ENCODE peak calls at places on chromosomes 5 and 9, in four cellular contexts. Z is CD4-positive, alpha-beta T cell; K is IMR-90; M is esophagus muscularis mucosa. I is an unnamed sample.

GRCh38 chr5:175889910-175890684 is 18.7 kb downstream of the CPLX2 start:
- DNase-seq in Z (no peak), K (peak), M (no peak), I (no peak)

GRCh38 chr5:169165052-169165451 is 135.9 kb downstream of the SLIT3 start:
- DNase-seq in M (no peak), K (no peak), Z (no peak), I (no peak)

GRCh38 chr9:119044801-119045200 is 324.4 kb downstream of the BRINP1 start:
- DNase-seq in Z (no peak), K (no peak), M (no peak), I (no peak)

GRCh38 chr9:31005086-31005665 is 1379.3 kb upstream of the ACO1 start:
- DNase-seq in Z (no peak), M (no peak), K (no peak), I (no peak)

GRCh38 chr5:179416114-179416730 is 71.0 kb upstream of the ADAMTS2 start:
- DNase-seq in Z (no peak), K (no peak), M (peak), I (no peak)

GRCh38 chr9:136582977-136583735 is 37.3 kb upstream of the NOTCH1 start:
- DNase-seq in M (no peak), K (no peak), Z (no peak), I (peak)

GRCh38 chr9:35661756-35662350 is 3.1 kb downstream of the ARHGEF39 start:
- DNase-seq in Z (peak), M (no peak), K (no peak), I (no peak)

GRCh38 chr5:57324888-57325287 is 151.0 kb downstream of the GPBP1 start:
- DNase-seq in M (no peak), K (no peak), Z (no peak), I (no peak)

GRCh38 chr5:140342287-140342686 is 4.1 kb downstream of the HBEGF start:
- DNase-seq in Z (peak), K (no peak), M (no peak), I (no peak)

GRCh38 chr9:104911029-104911607 is 16.8 kb downstream of the ABCA1 start:
- DNase-seq in K (peak), Z (no peak), M (no peak), I (no peak)

GRCh38 chr5:80741015-80741414 is 86.2 kb upstream of the DHFR start:
- DNase-seq in M (no peak), K (no peak), Z (no peak), I (no peak)

GRCh38 chr5:87733918-87734317 is 321.2 kb upstream of the CCNH start:
- DNase-seq in M (no peak), K (no peak), Z (no peak), I (no peak)

GRCh38 chr9:91907387-91908292 is 42.4 kb downstream of the ROR2 start:
- DNase-seq in Z (no peak), M (no peak), K (peak), I (no peak)

GRCh38 chr5:82386576-82386975 is 108.4 kb upstream of the RPS23 start:
- DNase-seq in K (no peak), Z (no peak), M (no peak), I (no peak)

GRCh38 chr9:27712826-27713225 is 139.5 kb upstream of the C9orf72 start:
- DNase-seq in Z (no peak), M (no peak), K (no peak), I (no peak)

GRCh38 chr9:134040176-134040565 is 14.9 kb downstream of the BRD3OS start:
- DNase-seq in Z (no peak), K (no peak), M (no peak), I (no peak)

GRCh38 chr5:15008476-15008875 is 136.9 kb upstream of the ANKH start:
- DNase-seq in M (peak), K (peak), Z (no peak), I (no peak)

GRCh38 chr9:70873506-70873905 is 247.9 kb downstream of the TRPM3 start:
- DNase-seq in K (no peak), M (no peak), Z (no peak), I (no peak)

GRCh38 chr9:18184034-18184800 is 289.7 kb upstream of the ADAMTSL1 start:
- DNase-seq in Z (no peak), M (no peak), K (no peak), I (no peak)

GRCh38 chr5:87120518-87121314 is 147.0 kb upstream of the RASA1 start:
- DNase-seq in K (peak), M (no peak), Z (no peak), I (no peak)

GRCh38 chr9:71765693-71766092 is 2.6 kb downstream of the CEMIP2 start:
- DNase-seq in Z (no peak), K (peak), M (peak), I (no peak)

GRCh38 chr5:173626501-173626812 is 10.0 kb upstream of the BOD1 start:
- DNase-seq in M (no peak), Z (no peak), K (no peak), I (peak)

GRCh38 chr9:131668439-131669233 is 71.2 kb downstream of the RAPGEF1 start:
- DNase-seq in M (no peak), K (peak), Z (peak), I (no peak)

GRCh38 chr5:173472164-173472563 is 143.9 kb upstream of the STC2 start:
- DNase-seq in Z (no peak), K (peak), M (peak), I (peak)

GRCh38 chr5:1545798-1546355 is 22.1 kb upstream of the LPCAT1 start:
- DNase-seq in K (no peak), Z (no peak), M (no peak), I (no peak)

GRCh38 chr5:28473531-28474107 is 1435.2 kb upstream of the CDH9 start:
- DNase-seq in M (no peak), Z (no peak), K (no peak), I (no peak)

GRCh38 chr5:154077692-154078091 is 38.9 kb downstream of the MFAP3 start:
- DNase-seq in K (peak), Z (no peak), M (no peak), I (no peak)

GRCh38 chr5:114101153-114101552 is 260.7 kb upstream of the KCNN2 start:
- DNase-seq in Z (no peak), K (peak), M (no peak), I (no peak)

GRCh38 chr5:128535225-128535624 is 2.8 kb downstream of the FBN2 start:
- DNase-seq in M (no peak), K (no peak), Z (no peak), I (no peak)

GRCh38 chr5:4208996-4209395 is 613.4 kb downstream of the IRX1 start:
- DNase-seq in M (no peak), Z (no peak), K (no peak), I (no peak)

GRCh38 chr5:91146905-91147600 is 236.1 kb downstream of the ARRDC3 start:
- DNase-seq in Z (no peak), K (no peak), M (no peak), I (no peak)

GRCh38 chr5:76709762-76710161 is 6.2 kb upstream of the F2R start:
- DNase-seq in M (no peak), Z (no peak), K (peak), I (no peak)

GRCh38 chr5:159448-160172 is 31.7 kb upstream of the LRRC14B start:
- DNase-seq in Z (no peak), M (no peak), K (peak), I (no peak)

GRCh38 chr9:95930314-95930713 is 54.8 kb downstream of the ERCC6L2 start:
- DNase-seq in M (no peak), Z (no peak), K (no peak), I (no peak)

GRCh38 chr5:133423618-133424282 is 188.6 kb downstream of the FSTL4 start:
- DNase-seq in M (peak), Z (peak), K (peak), I (no peak)

GRCh38 chr9:81455826-81456225 is 233.5 kb downstream of the TLE1 start:
- DNase-seq in K (no peak), Z (no peak), M (no peak), I (no peak)

GRCh38 chr9:120723547-120723946 is 9.3 kb upstream of the MEGF9 start:
- DNase-seq in K (peak), M (peak), Z (no peak), I (no peak)

GRCh38 chr5:65774346-65774745 is 52.3 kb downstream of the NLN start:
- DNase-seq in K (peak), M (no peak), Z (no peak), I (no peak)

GRCh38 chr5:1239514-1240251 is 14.5 kb downstream of the SLC6A18 start:
- DNase-seq in K (no peak), Z (no peak), M (no peak), I (no peak)

GRCh38 chr9:108291586-108291932 is 564.2 kb downstream of the ACTL7B start:
- DNase-seq in Z (no peak), K (no peak), M (no peak), I (no peak)

GRCh38 chr9:108300296-108301287 is 555.2 kb downstream of the ACTL7B start:
- DNase-seq in K (no peak), Z (no peak), M (peak), I (no peak)

GRCh38 chr9:108297025-108297424 is 558.8 kb downstream of the ACTL7B start:
- DNase-seq in K (peak), Z (no peak), M (peak), I (no peak)

GRCh38 chr9:108290839-108291585 is 564.8 kb downstream of the ACTL7B start:
- DNase-seq in Z (no peak), K (no peak), M (no peak), I (no peak)

GRCh38 chr9:108296056-108296455 is 559.7 kb downstream of the ACTL7B start:
- DNase-seq in Z (no peak), M (no peak), K (peak), I (no peak)
- H3K27ac ChIP-seq in Z (no peak), M (no peak), K (no peak), I (no peak)

GRCh38 chr5:92941806-92942205 is 639.2 kb downstream of the NR2F1-AS1 start:
- DNase-seq in M (no peak), Z (no peak), K (no peak), I (no peak)
- H3K27ac ChIP-seq in M (no peak), Z (no peak), K (no peak), I (no peak)

DNA sequence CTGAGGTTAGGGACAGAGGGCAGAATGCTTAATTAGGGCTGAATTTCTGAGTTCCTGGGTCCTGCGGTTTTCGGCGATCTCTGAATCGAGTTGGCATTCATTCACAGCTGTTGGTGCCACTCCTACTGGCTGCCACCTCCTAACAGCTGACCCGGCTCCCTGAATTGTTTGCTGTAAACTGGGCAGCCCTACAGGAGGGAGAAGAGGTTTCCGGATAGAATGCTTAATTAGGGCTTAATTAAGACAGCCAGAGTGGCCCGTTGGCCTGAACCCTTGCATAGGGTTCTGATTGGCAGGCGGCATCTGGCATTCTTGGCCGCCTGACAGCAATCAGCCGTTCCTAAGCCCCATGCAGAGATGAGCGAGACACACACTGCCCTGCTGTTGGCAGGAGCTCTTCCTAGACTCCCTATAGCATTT is 25.7 kb downstream of the FRMPD1 start:
- DNase-seq in K (no peak), M (no peak), Z (no peak), I (no peak)
- H3K27ac ChIP-seq in K (no peak), M (no peak), Z (no peak), I (peak)

GRCh38 chr5:115736004-115736689 is 80.3 kb downstream of the CDO1 start:
- DNase-seq in Z (no peak), K (no peak), M (no peak), I (no peak)

GRCh38 chr5:115738807-115739206 is 77.7 kb downstream of the CDO1 start:
- DNase-seq in M (no peak), K (no peak), Z (no peak), I (no peak)

GRCh38 chr5:115737452-115737851 is 79.0 kb downstream of the CDO1 start:
- DNase-seq in K (no peak), M (no peak), Z (no peak), I (no peak)

GRCh38 chr5:115735108-115735998 is 81.1 kb downstream of the CDO1 start:
- DNase-seq in M (no peak), K (no peak), Z (no peak), I (no peak)

GRCh38 chr5:115736690-115737005 is 79.8 kb downstream of the CDO1 start:
- DNase-seq in Z (no peak), M (no peak), K (no peak), I (no peak)
- H3K27ac ChIP-seq in Z (no peak), M (no peak), K (no peak), I (peak)

GRCh38 chr5:172364773-172365172 is 81.2 kb upstream of the UBTD2 start:
- DNase-seq in M (no peak), Z (no peak), K (no peak), I (no peak)
- H3K27ac ChIP-seq in M (no peak), Z (no peak), K (no peak), I (no peak)

GRCh38 chr5:132365213-132365612 is 4.3 kb upstream of the SLC22A5 start:
- DNase-seq in K (peak), Z (no peak), M (no peak), I (no peak)

GRCh38 chr5:132364319-132364718 is 5.2 kb upstream of the SLC22A5 start:
- DNase-seq in Z (no peak), M (no peak), K (peak), I (no peak)

GRCh38 chr5:132362086-132362485 is 7.4 kb upstream of the SLC22A5 start:
- DNase-seq in K (no peak), Z (no peak), M (no peak), I (no peak)

GRCh38 chr5:132358760-132359159 is 10.8 kb upstream of the SLC22A5 start:
- DNase-seq in K (no peak), Z (no peak), M (no peak), I (no peak)

DNA sequence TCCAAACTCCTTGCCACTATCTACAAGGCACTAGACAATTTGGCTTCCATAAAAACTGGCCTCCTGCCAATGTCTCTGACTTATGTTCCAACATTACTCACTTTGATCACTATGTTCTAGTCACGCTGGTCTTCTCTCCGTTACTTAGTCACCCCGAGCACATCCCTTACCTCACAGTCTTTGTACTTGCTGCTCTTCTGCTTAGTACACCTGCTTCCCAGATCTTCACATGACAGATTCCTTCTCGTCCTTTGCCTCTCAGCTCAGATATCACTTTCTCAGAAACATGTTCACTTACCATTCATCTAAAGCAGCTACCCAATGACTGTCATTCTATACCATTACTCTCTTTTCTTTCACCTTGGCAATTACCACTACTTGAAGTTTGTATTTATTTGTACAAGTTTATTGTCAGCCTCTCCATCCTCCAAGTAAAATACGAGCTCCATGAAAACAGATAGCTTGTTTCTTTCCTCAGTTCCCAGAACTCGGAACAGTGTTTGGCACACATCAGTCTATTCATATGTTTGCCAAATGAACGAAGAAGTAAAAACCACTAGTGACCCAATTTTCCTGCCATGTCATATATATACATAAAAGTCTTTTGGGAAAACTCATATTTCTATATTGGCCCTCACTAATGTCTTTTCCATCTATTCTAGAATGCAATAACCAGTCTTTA is 5.9 kb upstream of the SLC22A5 start:
- DNase-seq in K (peak), Z (no peak), M (no peak), I (no peak)
- H3K27ac ChIP-seq in K (no peak), Z (no peak), M (peak), I (peak)

DNA sequence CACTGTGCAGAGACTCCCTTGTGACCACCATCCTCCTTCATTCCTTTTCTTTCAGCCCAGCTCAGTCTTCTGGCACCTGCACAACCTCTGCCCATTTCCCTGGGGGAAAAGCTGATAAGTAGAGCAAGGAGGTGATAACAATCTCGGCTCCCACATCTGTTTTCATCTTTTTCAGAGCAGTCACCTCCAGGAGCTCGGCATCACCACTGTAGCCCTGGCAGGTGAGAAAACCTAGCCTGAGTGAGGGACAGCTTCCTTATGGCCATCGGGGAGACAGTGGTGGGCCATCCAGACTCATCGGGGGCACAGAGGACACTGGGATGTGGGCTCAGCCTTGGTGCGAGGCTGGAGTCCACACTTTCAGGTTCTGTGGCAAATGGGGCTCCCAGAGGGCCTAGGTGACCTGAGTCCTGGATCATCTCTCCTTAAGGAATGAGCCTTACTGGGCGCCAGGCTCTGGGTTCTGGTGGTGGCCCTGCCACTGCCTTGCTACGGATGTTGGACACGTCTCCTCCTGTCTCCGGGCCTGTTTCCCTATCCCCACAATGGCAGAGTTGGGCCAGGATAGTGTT is 38.6 kb upstream of the SYNPO start:
- DNase-seq in Z (no peak), M (no peak), K (no peak), I (no peak)
- H3K27ac ChIP-seq in Z (no peak), M (peak), K (no peak), I (no peak)

GRCh38 chr5:38726279-38726678 is 119.5 kb upstream of the OSMR start:
- DNase-seq in K (no peak), M (no peak), Z (no peak), I (no peak)
- H3K27ac ChIP-seq in K (no peak), M (no peak), Z (no peak), I (peak)